ENCODE peak calls at places on chromosome 18, in nine cellular contexts. One of them, this sample, is unnamed.

GRCh38 chr18:79988925-79989361 is 580 bp upstream of the TXNL4A start:
- DNase-seq in PC-3: peak
- DNase-seq in hepatocyte: peak
- DNase-seq in heart left ventricle: no peak
- DNase-seq in GM12878: no peak
- DNase-seq in lung: no peak
- DNase-seq in upper lobe of right lung: peak
- DNase-seq in cardiac muscle cell: peak
- DNase-seq in GM23248: peak
- DNase-seq in this sample: no peak

GRCh38 chr18:8854550-8854949 is 149.2 kb downstream of the MTCL1 start:
- DNase-seq in PC-3: no peak
- DNase-seq in hepatocyte: no peak
- DNase-seq in heart left ventricle: no peak
- DNase-seq in GM12878: no peak
- DNase-seq in lung: no peak
- DNase-seq in upper lobe of right lung: no peak
- DNase-seq in cardiac muscle cell: no peak
- DNase-seq in GM23248: no peak
- DNase-seq in this sample: no peak

GRCh38 chr18:49476664-49477411 is 10.2 kb downstream of the C18orf32 start:
- DNase-seq in PC-3: peak
- DNase-seq in hepatocyte: peak
- DNase-seq in heart left ventricle: no peak
- DNase-seq in GM12878: no peak
- DNase-seq in lung: peak
- DNase-seq in upper lobe of right lung: peak
- DNase-seq in cardiac muscle cell: peak
- DNase-seq in GM23248: peak
- DNase-seq in this sample: no peak

GRCh38 chr18:4510709-4511108 is 55.6 kb upstream of the DLGAP1 start:
- DNase-seq in PC-3: no peak
- DNase-seq in hepatocyte: peak
- DNase-seq in heart left ventricle: no peak
- DNase-seq in GM12878: no peak
- DNase-seq in lung: no peak
- DNase-seq in upper lobe of right lung: no peak
- DNase-seq in cardiac muscle cell: peak
- DNase-seq in GM23248: no peak
- DNase-seq in this sample: no peak

GRCh38 chr18:419542-420175 is 80.8 kb downstream of the COLEC12 start:
- DNase-seq in PC-3: no peak
- DNase-seq in hepatocyte: no peak
- DNase-seq in heart left ventricle: no peak
- DNase-seq in GM12878: no peak
- DNase-seq in lung: no peak
- DNase-seq in upper lobe of right lung: no peak
- DNase-seq in cardiac muscle cell: no peak
- DNase-seq in GM23248: no peak
- DNase-seq in this sample: no peak

GRCh38 chr18:77057043-77057442 is 75.5 kb downstream of the MBP start:
- DNase-seq in PC-3: no peak
- DNase-seq in hepatocyte: no peak
- DNase-seq in heart left ventricle: peak
- DNase-seq in GM12878: no peak
- DNase-seq in lung: no peak
- DNase-seq in upper lobe of right lung: no peak
- DNase-seq in cardiac muscle cell: peak
- DNase-seq in GM23248: peak
- DNase-seq in this sample: no peak

GRCh38 chr18:63162271-63163014 is 157.1 kb downstream of the BCL2 start:
- DNase-seq in PC-3: no peak
- DNase-seq in hepatocyte: no peak
- DNase-seq in heart left ventricle: no peak
- DNase-seq in GM12878: peak
- DNase-seq in lung: no peak
- DNase-seq in upper lobe of right lung: peak
- DNase-seq in cardiac muscle cell: peak
- DNase-seq in GM23248: peak
- DNase-seq in this sample: no peak

GRCh38 chr18:79392226-79392625 is 3.5 kb upstream of the NFATC1 start:
- DNase-seq in PC-3: no peak
- DNase-seq in hepatocyte: no peak
- DNase-seq in heart left ventricle: no peak
- DNase-seq in GM12878: no peak
- DNase-seq in lung: no peak
- DNase-seq in upper lobe of right lung: no peak
- DNase-seq in cardiac muscle cell: no peak
- DNase-seq in GM23248: no peak
- DNase-seq in this sample: no peak

GRCh38 chr18:46946656-46947282 is 29.4 kb downstream of the KATNAL2 start:
- DNase-seq in PC-3: no peak
- DNase-seq in hepatocyte: peak
- DNase-seq in heart left ventricle: peak
- DNase-seq in GM12878: no peak
- DNase-seq in lung: peak
- DNase-seq in upper lobe of right lung: peak
- DNase-seq in cardiac muscle cell: peak
- DNase-seq in GM23248: peak
- DNase-seq in this sample: peak

GRCh38 chr18:48547456-48548403 is 8.9 kb downstream of the CTIF start:
- DNase-seq in PC-3: peak
- DNase-seq in hepatocyte: peak
- DNase-seq in heart left ventricle: no peak
- DNase-seq in GM12878: no peak
- DNase-seq in lung: no peak
- DNase-seq in upper lobe of right lung: no peak
- DNase-seq in cardiac muscle cell: peak
- DNase-seq in GM23248: peak
- DNase-seq in this sample: no peak

GRCh38 chr18:1559563-1559962 is 654.9 kb downstream of the ADCYAP1 start:
- DNase-seq in PC-3: peak
- DNase-seq in hepatocyte: no peak
- DNase-seq in heart left ventricle: no peak
- DNase-seq in GM12878: no peak
- DNase-seq in lung: no peak
- DNase-seq in upper lobe of right lung: no peak
- DNase-seq in cardiac muscle cell: no peak
- DNase-seq in GM23248: no peak
- DNase-seq in this sample: no peak

GRCh38 chr18:6565336-6566081 is 150.8 kb upstream of the L3MBTL4 start:
- DNase-seq in PC-3: no peak
- DNase-seq in hepatocyte: no peak
- DNase-seq in heart left ventricle: no peak
- DNase-seq in GM12878: no peak
- DNase-seq in lung: no peak
- DNase-seq in upper lobe of right lung: no peak
- DNase-seq in cardiac muscle cell: no peak
- DNase-seq in GM23248: no peak
- DNase-seq in this sample: no peak

GRCh38 chr18:39872566-39872965 is 2082.5 kb upstream of the PIK3C3 start:
- DNase-seq in PC-3: no peak
- DNase-seq in hepatocyte: no peak
- DNase-seq in heart left ventricle: no peak
- DNase-seq in GM12878: no peak
- DNase-seq in lung: no peak
- DNase-seq in upper lobe of right lung: no peak
- DNase-seq in cardiac muscle cell: no peak
- DNase-seq in GM23248: no peak
- DNase-seq in this sample: no peak

GRCh38 chr18:45012286-45012685 is 331.6 kb downstream of the SETBP1 start:
- DNase-seq in PC-3: no peak
- DNase-seq in hepatocyte: no peak
- DNase-seq in heart left ventricle: no peak
- DNase-seq in GM12878: no peak
- DNase-seq in lung: no peak
- DNase-seq in upper lobe of right lung: no peak
- DNase-seq in cardiac muscle cell: no peak
- DNase-seq in GM23248: peak
- DNase-seq in this sample: no peak

GRCh38 chr18:73923866-73924265 is 223.8 kb downstream of the FBXO15 start:
- DNase-seq in PC-3: no peak
- DNase-seq in hepatocyte: no peak
- DNase-seq in heart left ventricle: no peak
- DNase-seq in GM12878: no peak
- DNase-seq in lung: no peak
- DNase-seq in upper lobe of right lung: no peak
- DNase-seq in cardiac muscle cell: no peak
- DNase-seq in GM23248: peak
- DNase-seq in this sample: no peak

GRCh38 chr18:27298215-27298804 is 113.2 kb upstream of the CHST9 start:
- DNase-seq in PC-3: peak
- DNase-seq in hepatocyte: peak
- DNase-seq in heart left ventricle: no peak
- DNase-seq in GM12878: no peak
- DNase-seq in lung: no peak
- DNase-seq in upper lobe of right lung: no peak
- DNase-seq in cardiac muscle cell: no peak
- DNase-seq in GM23248: no peak
- DNase-seq in this sample: no peak

GRCh38 chr18:9708882-9709877 is 1.1 kb downstream of the RAB31 start:
- DNase-seq in PC-3: no peak
- DNase-seq in hepatocyte: peak
- DNase-seq in heart left ventricle: no peak
- DNase-seq in GM12878: no peak
- DNase-seq in lung: no peak
- DNase-seq in upper lobe of right lung: peak
- DNase-seq in cardiac muscle cell: peak
- DNase-seq in GM23248: peak
- DNase-seq in this sample: peak

GRCh38 chr18:48297139-48297538 is 112.0 kb downstream of the ZBTB7C start:
- DNase-seq in PC-3: peak
- DNase-seq in hepatocyte: no peak
- DNase-seq in heart left ventricle: no peak
- DNase-seq in GM12878: no peak
- DNase-seq in lung: no peak
- DNase-seq in upper lobe of right lung: no peak
- DNase-seq in cardiac muscle cell: no peak
- DNase-seq in GM23248: no peak
- DNase-seq in this sample: no peak

GRCh38 chr18:78978336-78979057 is 1.1 kb upstream of the SALL3 start:
- DNase-seq in PC-3: no peak
- DNase-seq in hepatocyte: no peak
- DNase-seq in heart left ventricle: no peak
- DNase-seq in GM12878: no peak
- DNase-seq in lung: no peak
- DNase-seq in upper lobe of right lung: no peak
- DNase-seq in cardiac muscle cell: peak
- DNase-seq in GM23248: no peak
- DNase-seq in this sample: no peak

DNA sequence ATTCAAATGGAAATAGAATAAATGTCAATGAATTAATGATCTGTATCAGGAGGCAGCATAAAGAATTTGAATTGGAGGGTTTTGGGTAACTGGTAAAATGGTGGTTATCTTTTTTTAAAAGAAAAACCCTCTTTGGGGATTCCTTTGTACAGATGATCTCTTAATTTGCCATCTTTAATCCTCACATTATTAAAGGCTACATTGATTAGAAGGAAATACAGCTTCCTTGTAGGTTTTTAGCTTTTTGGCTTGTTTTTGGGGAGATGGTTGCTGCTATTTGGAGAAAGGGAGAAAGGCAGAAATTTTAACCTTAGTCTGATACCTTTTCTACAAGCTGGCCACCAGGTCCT is 600 bp upstream of the MAPRE2 start:
- DNase-seq in PC-3: no peak
- DNase-seq in hepatocyte: no peak
- DNase-seq in heart left ventricle: no peak
- DNase-seq in GM12878: no peak
- DNase-seq in lung: no peak
- DNase-seq in upper lobe of right lung: no peak
- DNase-seq in cardiac muscle cell: no peak
- DNase-seq in GM23248: no peak
- DNase-seq in this sample: no peak
- H3K4me3 ChIP-seq in PC-3: peak
- H3K4me3 ChIP-seq in hepatocyte: peak
- H3K4me3 ChIP-seq in heart left ventricle: peak
- H3K4me3 ChIP-seq in GM12878: peak
- H3K4me3 ChIP-seq in lung: no peak
- H3K4me3 ChIP-seq in upper lobe of right lung: peak
- H3K4me3 ChIP-seq in cardiac muscle cell: peak
- H3K4me3 ChIP-seq in GM23248: peak
- H3K4me3 ChIP-seq in this sample: peak

DNA sequence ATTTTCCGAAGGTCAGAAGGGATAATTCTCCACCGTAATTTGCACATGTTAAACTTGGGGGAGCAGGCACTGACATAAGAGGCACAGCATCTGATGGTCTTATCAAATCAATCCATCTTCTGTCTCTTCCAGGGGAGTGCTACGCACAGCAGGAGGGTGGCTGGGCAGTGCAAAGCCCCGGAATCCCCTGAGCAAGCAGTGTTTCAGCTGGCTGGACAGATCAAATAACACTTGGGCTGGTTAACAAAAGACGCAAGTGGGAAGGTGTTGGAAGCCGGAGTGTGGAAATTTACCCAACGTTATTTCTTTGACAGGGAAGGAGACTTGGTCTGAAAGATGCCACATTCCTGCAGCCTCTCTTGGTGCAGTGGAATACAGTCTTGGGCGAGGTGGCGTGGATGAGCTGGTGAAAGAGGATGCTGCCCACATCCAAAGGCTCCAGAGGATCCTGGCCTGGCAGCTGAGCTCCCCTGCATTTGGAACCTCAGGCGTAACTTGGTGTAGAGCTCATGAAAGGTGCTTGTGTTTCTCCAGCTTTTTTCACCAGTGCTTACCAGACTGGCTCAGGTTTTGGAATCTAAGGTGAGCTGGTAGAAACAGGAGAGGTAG is 103.0 kb downstream of the MAPK4 start:
- DNase-seq in PC-3: no peak
- DNase-seq in hepatocyte: no peak
- DNase-seq in heart left ventricle: no peak
- DNase-seq in GM12878: no peak
- DNase-seq in lung: no peak
- DNase-seq in upper lobe of right lung: peak
- DNase-seq in cardiac muscle cell: no peak
- DNase-seq in GM23248: no peak
- DNase-seq in this sample: no peak
- H3K27ac ChIP-seq in PC-3: no peak
- H3K27ac ChIP-seq in hepatocyte: no peak
- H3K27ac ChIP-seq in heart left ventricle: peak
- H3K27ac ChIP-seq in GM12878: no peak
- H3K27ac ChIP-seq in lung: no peak
- H3K27ac ChIP-seq in upper lobe of right lung: no peak
- H3K27ac ChIP-seq in cardiac muscle cell: peak
- H3K27ac ChIP-seq in GM23248: no peak
- H3K27ac ChIP-seq in this sample: no peak

GRCh38 chr18:32730068-32730467 is 42.8 kb downstream of the KLHL14 start:
- DNase-seq in PC-3: no peak
- DNase-seq in hepatocyte: no peak
- DNase-seq in heart left ventricle: no peak
- DNase-seq in GM12878: no peak
- DNase-seq in lung: no peak
- DNase-seq in upper lobe of right lung: no peak
- DNase-seq in cardiac muscle cell: no peak
- DNase-seq in GM23248: no peak
- DNase-seq in this sample: no peak
- H3K4me3 ChIP-seq in PC-3: peak
- H3K4me3 ChIP-seq in hepatocyte: no peak
- H3K4me3 ChIP-seq in heart left ventricle: peak
- H3K4me3 ChIP-seq in GM12878: no peak
- H3K4me3 ChIP-seq in lung: no peak
- H3K4me3 ChIP-seq in upper lobe of right lung: peak
- H3K4me3 ChIP-seq in cardiac muscle cell: no peak
- H3K4me3 ChIP-seq in GM23248: peak
- H3K4me3 ChIP-seq in this sample: peak

GRCh38 chr18:7617738-7618422 is 50.8 kb downstream of the PTPRM start:
- DNase-seq in PC-3: no peak
- DNase-seq in hepatocyte: peak
- DNase-seq in heart left ventricle: no peak
- DNase-seq in GM12878: no peak
- DNase-seq in lung: peak
- DNase-seq in upper lobe of right lung: no peak
- DNase-seq in cardiac muscle cell: peak
- DNase-seq in GM23248: peak
- DNase-seq in this sample: no peak
- H3K27ac ChIP-seq in PC-3: no peak
- H3K27ac ChIP-seq in hepatocyte: peak
- H3K27ac ChIP-seq in heart left ventricle: peak
- H3K27ac ChIP-seq in GM12878: no peak
- H3K27ac ChIP-seq in lung: peak
- H3K27ac ChIP-seq in upper lobe of right lung: peak
- H3K27ac ChIP-seq in cardiac muscle cell: peak
- H3K27ac ChIP-seq in GM23248: peak
- H3K27ac ChIP-seq in this sample: no peak